ENCODE peak calls at places on chromosomes 12 and 14, in nine cellular contexts. One of them, this sample, is unnamed.

GRCh38 chr12:90618606-90619005 is 336.4 kb downstream of the CCER1 start:
- DNase-seq in stomach: no peak
- DNase-seq in AG04450: no peak
- DNase-seq in activated B cell treated with CpG ODN at 0.5 μM for 24 hours: no peak
- DNase-seq in astrocyte of the spinal cord: no peak
- DNase-seq in CD8-positive, alpha-beta T cell: no peak
- DNase-seq in A549: no peak
- DNase-seq in endothelial cell: no peak
- DNase-seq in GM23338: no peak
- DNase-seq in this sample: no peak

GRCh38 chr12:46585854-46586621 is 213.5 kb upstream of the SLC38A2 start:
- DNase-seq in stomach: peak
- DNase-seq in GM23338: peak
- DNase-seq in A549: peak
- DNase-seq in endothelial cell: peak
- DNase-seq in AG04450: peak
- DNase-seq in activated B cell treated with CpG ODN at 0.5 μM for 24 hours: no peak
- DNase-seq in CD8-positive, alpha-beta T cell: peak
- DNase-seq in astrocyte of the spinal cord: peak
- DNase-seq in this sample: peak

GRCh38 chr14:102200690-102201368 is 61.1 kb downstream of the WDR20 start:
- DNase-seq in endothelial cell: no peak
- DNase-seq in CD8-positive, alpha-beta T cell: no peak
- DNase-seq in stomach: no peak
- DNase-seq in astrocyte of the spinal cord: no peak
- DNase-seq in AG04450: no peak
- DNase-seq in activated B cell treated with CpG ODN at 0.5 μM for 24 hours: no peak
- DNase-seq in A549: no peak
- DNase-seq in GM23338: no peak
- DNase-seq in this sample: no peak

GRCh38 chr12:123077298-123078113 is 73.4 kb downstream of the PITPNM2 start:
- DNase-seq in GM23338: no peak
- DNase-seq in A549: no peak
- DNase-seq in CD8-positive, alpha-beta T cell: no peak
- DNase-seq in endothelial cell: no peak
- DNase-seq in stomach: no peak
- DNase-seq in activated B cell treated with CpG ODN at 0.5 μM for 24 hours: no peak
- DNase-seq in AG04450: no peak
- DNase-seq in astrocyte of the spinal cord: no peak
- DNase-seq in this sample: no peak

GRCh38 chr14:82704218-82704617 is 1170.6 kb upstream of the SEL1L start:
- DNase-seq in GM23338: no peak
- DNase-seq in AG04450: no peak
- DNase-seq in endothelial cell: no peak
- DNase-seq in activated B cell treated with CpG ODN at 0.5 μM for 24 hours: no peak
- DNase-seq in A549: no peak
- DNase-seq in stomach: no peak
- DNase-seq in astrocyte of the spinal cord: no peak
- DNase-seq in CD8-positive, alpha-beta T cell: no peak
- DNase-seq in this sample: no peak

GRCh38 chr14:73802431-73803188 is 49.0 kb upstream of the PTGR2 start:
- DNase-seq in GM23338: peak
- DNase-seq in AG04450: no peak
- DNase-seq in astrocyte of the spinal cord: no peak
- DNase-seq in activated B cell treated with CpG ODN at 0.5 μM for 24 hours: no peak
- DNase-seq in CD8-positive, alpha-beta T cell: no peak
- DNase-seq in A549: peak
- DNase-seq in endothelial cell: peak
- DNase-seq in stomach: no peak
- DNase-seq in this sample: peak

GRCh38 chr12:47990351-47991105 is 13.7 kb downstream of the COL2A1 start:
- DNase-seq in stomach: no peak
- DNase-seq in CD8-positive, alpha-beta T cell: peak
- DNase-seq in AG04450: no peak
- DNase-seq in activated B cell treated with CpG ODN at 0.5 μM for 24 hours: peak
- DNase-seq in astrocyte of the spinal cord: no peak
- DNase-seq in A549: no peak
- DNase-seq in GM23338: no peak
- DNase-seq in endothelial cell: no peak
- DNase-seq in this sample: no peak

GRCh38 chr12:100755186-100755585 is 39.4 kb upstream of the ANO4 start:
- DNase-seq in CD8-positive, alpha-beta T cell: no peak
- DNase-seq in AG04450: no peak
- DNase-seq in stomach: no peak
- DNase-seq in A549: no peak
- DNase-seq in astrocyte of the spinal cord: no peak
- DNase-seq in endothelial cell: no peak
- DNase-seq in activated B cell treated with CpG ODN at 0.5 μM for 24 hours: no peak
- DNase-seq in GM23338: no peak
- DNase-seq in this sample: no peak

DNA sequence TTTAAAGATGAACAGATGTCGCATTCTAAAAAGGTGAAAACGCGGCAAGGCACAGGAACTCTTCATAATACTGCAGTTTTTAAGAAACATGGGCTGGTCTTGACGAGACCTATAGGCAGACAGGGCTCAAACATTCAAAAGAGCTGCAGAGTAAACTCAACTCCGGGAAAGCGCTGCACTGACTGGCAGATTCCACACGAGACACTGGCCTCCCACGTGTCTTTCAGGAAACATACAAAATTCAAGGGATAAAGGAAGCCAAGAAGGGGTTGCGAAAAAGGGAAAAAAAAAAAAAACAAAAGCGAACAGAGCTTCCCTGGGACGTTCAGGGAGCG is 614 bp upstream of the ARF6 start:
- DNase-seq in astrocyte of the spinal cord: peak
- DNase-seq in endothelial cell: no peak
- DNase-seq in A549: peak
- DNase-seq in GM23338: peak
- DNase-seq in AG04450: peak
- DNase-seq in CD8-positive, alpha-beta T cell: peak
- DNase-seq in stomach: peak
- DNase-seq in activated B cell treated with CpG ODN at 0.5 μM for 24 hours: no peak
- DNase-seq in this sample: no peak
- TF ChIP-seq CTCF in astrocyte of the spinal cord: no peak
- TF ChIP-seq CTCF in endothelial cell: no peak
- TF ChIP-seq CTCF in A549: no peak
- TF ChIP-seq CTCF in GM23338: no peak
- TF ChIP-seq CTCF in AG04450: no peak
- TF ChIP-seq CTCF in CD8-positive, alpha-beta T cell: no peak
- TF ChIP-seq CTCF in stomach: peak
- TF ChIP-seq CTCF in activated B cell treated with CpG ODN at 0.5 μM for 24 hours: no peak
- TF ChIP-seq CTCF in this sample: no peak

DNA sequence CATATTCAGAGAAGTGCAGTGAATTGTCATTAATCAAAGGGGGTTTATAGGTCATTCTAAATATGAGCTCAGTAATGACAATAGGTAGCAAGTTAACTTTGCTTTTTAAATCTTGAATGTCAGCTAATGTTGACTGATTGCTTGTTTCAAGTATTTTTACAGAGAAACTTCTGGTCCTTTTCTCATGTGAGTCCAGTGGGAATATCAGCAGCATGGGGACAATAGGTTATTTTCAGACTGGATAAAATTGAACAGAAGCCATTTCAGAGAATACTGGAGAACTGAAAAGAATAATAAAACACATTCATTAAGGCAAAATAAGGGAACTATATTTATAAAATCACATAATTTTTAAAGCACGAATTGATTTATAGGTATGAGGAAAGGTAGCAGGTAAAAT is 78.7 kb downstream of the FUT8 start:
- DNase-seq in astrocyte of the spinal cord: no peak
- DNase-seq in activated B cell treated with CpG ODN at 0.5 μM for 24 hours: no peak
- DNase-seq in stomach: no peak
- DNase-seq in endothelial cell: no peak
- DNase-seq in A549: no peak
- DNase-seq in CD8-positive, alpha-beta T cell: no peak
- DNase-seq in GM23338: no peak
- DNase-seq in AG04450: no peak
- DNase-seq in this sample: no peak
- TF ChIP-seq CTCF in astrocyte of the spinal cord: no peak
- TF ChIP-seq CTCF in activated B cell treated with CpG ODN at 0.5 μM for 24 hours: no peak
- TF ChIP-seq CTCF in stomach: no peak
- TF ChIP-seq CTCF in endothelial cell: no peak
- TF ChIP-seq CTCF in A549: no peak
- TF ChIP-seq CTCF in CD8-positive, alpha-beta T cell: no peak
- TF ChIP-seq CTCF in GM23338: no peak
- TF ChIP-seq CTCF in AG04450: no peak
- TF ChIP-seq CTCF in this sample: no peak

GRCh38 chr12:74317078-74317581 is 220.5 kb upstream of the ATXN7L3B start:
- DNase-seq in AG04450: no peak
- DNase-seq in activated B cell treated with CpG ODN at 0.5 μM for 24 hours: no peak
- DNase-seq in stomach: no peak
- DNase-seq in astrocyte of the spinal cord: peak
- DNase-seq in endothelial cell: peak
- DNase-seq in GM23338: peak
- DNase-seq in A549: peak
- DNase-seq in CD8-positive, alpha-beta T cell: no peak
- DNase-seq in this sample: peak
- TF ChIP-seq CTCF in AG04450: peak
- TF ChIP-seq CTCF in activated B cell treated with CpG ODN at 0.5 μM for 24 hours: no peak
- TF ChIP-seq CTCF in stomach: no peak
- TF ChIP-seq CTCF in astrocyte of the spinal cord: peak
- TF ChIP-seq CTCF in endothelial cell: no peak
- TF ChIP-seq CTCF in GM23338: peak
- TF ChIP-seq CTCF in A549: peak
- TF ChIP-seq CTCF in CD8-positive, alpha-beta T cell: no peak
- TF ChIP-seq CTCF in this sample: peak

DNA sequence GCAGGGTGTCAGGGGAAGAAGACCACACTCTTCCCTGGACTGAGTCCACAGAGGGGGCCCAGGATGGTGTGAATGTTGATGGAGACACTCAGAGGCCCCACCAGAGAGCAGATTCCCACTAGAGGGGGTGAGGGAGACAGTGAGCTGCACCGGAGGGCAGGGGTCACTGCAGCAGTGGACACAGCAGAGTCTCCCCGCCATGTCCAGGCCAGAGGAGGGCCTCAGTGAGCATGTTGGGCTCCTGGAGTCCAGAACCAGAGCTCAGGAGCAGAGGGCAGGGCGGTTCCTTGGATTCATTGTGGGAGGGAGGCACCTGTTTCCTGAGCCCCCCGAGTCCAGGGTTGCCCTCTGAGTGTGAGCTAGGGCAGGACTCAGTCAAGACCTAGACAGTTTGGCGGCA is 1.8 kb upstream of the KRT82 start:
- DNase-seq in stomach: no peak
- DNase-seq in A549: peak
- DNase-seq in astrocyte of the spinal cord: no peak
- DNase-seq in activated B cell treated with CpG ODN at 0.5 μM for 24 hours: no peak
- DNase-seq in AG04450: no peak
- DNase-seq in GM23338: no peak
- DNase-seq in endothelial cell: no peak
- DNase-seq in CD8-positive, alpha-beta T cell: no peak
- DNase-seq in this sample: no peak
- TF ChIP-seq CTCF in stomach: no peak
- TF ChIP-seq CTCF in A549: no peak
- TF ChIP-seq CTCF in astrocyte of the spinal cord: no peak
- TF ChIP-seq CTCF in activated B cell treated with CpG ODN at 0.5 μM for 24 hours: no peak
- TF ChIP-seq CTCF in AG04450: no peak
- TF ChIP-seq CTCF in GM23338: peak
- TF ChIP-seq CTCF in endothelial cell: no peak
- TF ChIP-seq CTCF in CD8-positive, alpha-beta T cell: no peak
- TF ChIP-seq CTCF in this sample: no peak

GRCh38 chr12:12008931-12009611 is 61.7 kb upstream of the BCL2L14 start:
- DNase-seq in GM23338: peak
- DNase-seq in activated B cell treated with CpG ODN at 0.5 μM for 24 hours: no peak
- DNase-seq in endothelial cell: peak
- DNase-seq in AG04450: no peak
- DNase-seq in astrocyte of the spinal cord: peak
- DNase-seq in A549: no peak
- DNase-seq in CD8-positive, alpha-beta T cell: peak
- DNase-seq in stomach: no peak
- DNase-seq in this sample: peak
- TF ChIP-seq CTCF in GM23338: peak
- TF ChIP-seq CTCF in activated B cell treated with CpG ODN at 0.5 μM for 24 hours: no peak
- TF ChIP-seq CTCF in endothelial cell: no peak
- TF ChIP-seq CTCF in AG04450: no peak
- TF ChIP-seq CTCF in astrocyte of the spinal cord: peak
- TF ChIP-seq CTCF in A549: no peak
- TF ChIP-seq CTCF in CD8-positive, alpha-beta T cell: peak
- TF ChIP-seq CTCF in stomach: no peak
- TF ChIP-seq CTCF in this sample: no peak

This sample was measured in Calu3.